ENCODE peak calls at places on chromosome 15, in nine cellular contexts. P, A, H, O, Q, G, R, B and K are unnamed samples.

GRCh38 chr15:70880781-70881180 is 11.5 kb downstream of the THAP10 start:
- DNase-seq in P (no peak), A (peak; percentile 26), H (no peak), O (no peak), Q (no peak), G (peak; percentile 28), R (no peak), B (no peak), K (no peak)

GRCh38 chr15:80403712-80404056 is 498 bp upstream of the ARNT2 start:
- DNase-seq in P (no peak), A (peak; percentile 30), H (no peak), O (peak; percentile 42), Q (no peak), G (no peak), R (no peak), B (no peak), K (no peak)

GRCh38 chr15:72285927-72286516 is 13.7 kb upstream of the PARP6 start:
- DNase-seq in P (peak; percentile 22), A (peak; percentile 12), H (peak; percentile 52), O (peak; percentile 52), Q (peak; percentile 28), G (peak; percentile 59), R (peak; percentile 72), B (no peak), K (no peak)

GRCh38 chr15:69224383-69224782 is 63.9 kb downstream of the GLCE start:
- DNase-seq in P (no peak), A (no peak), H (no peak), O (peak; percentile 82), Q (peak; percentile 94), G (no peak), R (no peak), B (no peak), K (peak; percentile 21)

GRCh38 chr15:39885099-39885777 is 34.8 kb downstream of the GPR176 start:
- DNase-seq in P (no peak), A (no peak), H (no peak), O (no peak), Q (no peak), G (no peak), R (no peak), B (no peak), K (no peak)

GRCh38 chr15:39391230-39391629 is 189.6 kb upstream of the THBS1 start:
- DNase-seq in P (no peak), A (no peak), H (no peak), O (no peak), Q (no peak), G (peak; percentile 41), R (no peak), B (no peak), K (peak; percentile 72)

GRCh38 chr15:80615783-80616391 is 79.2 kb upstream of the ABHD17C start:
- DNase-seq in P (no peak), A (peak; percentile 54), H (peak; percentile 52), O (peak; percentile 55), Q (peak; percentile 87), G (peak; percentile 7), R (no peak), B (peak; percentile 39), K (peak; percentile 51)

GRCh38 chr15:77816983-77817382 is 184.3 kb upstream of the LINGO1 start:
- DNase-seq in P (no peak), A (no peak), H (no peak), O (no peak), Q (no peak), G (no peak), R (no peak), B (no peak), K (no peak)

GRCh38 chr15:77870195-77871065 is 207.1 kb downstream of the TBC1D2B start:
- DNase-seq in P (peak; percentile 59), A (peak; percentile 39), H (peak; percentile 63), O (peak; percentile 84), Q (peak; percentile 50), G (peak; percentile 73), R (peak; percentile 68), B (peak; percentile 27), K (peak; percentile 51)

GRCh38 chr15:28975766-28976179 is 90.0 kb downstream of the APBA2 start:
- DNase-seq in P (peak; percentile 39), A (peak; percentile 43), H (peak; percentile 55), O (peak; percentile 68), Q (peak; percentile 42), G (peak; percentile 80), R (peak; percentile 74), B (no peak), K (peak; percentile 48)

GRCh38 chr15:33132722-33133345 is 61.7 kb downstream of the FMN1 start:
- DNase-seq in P (peak; percentile 59), A (peak; percentile 61), H (peak; percentile 71), O (peak; percentile 73), Q (peak; percentile 31), G (peak; percentile 85), R (peak; percentile 30), B (peak; percentile 41), K (peak; percentile 92)

GRCh38 chr15:94970096-94970495 is 738.7 kb downstream of the MCTP2 start:
- DNase-seq in P (no peak), A (no peak), H (no peak), O (no peak), Q (no peak), G (peak; percentile 40), R (no peak), B (no peak), K (no peak)

GRCh38 chr15:58629625-58630024 is 119.9 kb downstream of the ADAM10 start:
- DNase-seq in P (no peak), A (no peak), H (no peak), O (no peak), Q (no peak), G (no peak), R (no peak), B (no peak), K (no peak)

GRCh38 chr15:65906396-65906795 is 37.1 kb downstream of the RAB11A start:
- DNase-seq in P (no peak), A (no peak), H (no peak), O (peak; percentile 30), Q (no peak), G (peak; percentile 58), R (peak; percentile 32), B (no peak), K (peak; percentile 56)

GRCh38 chr15:57411945-57412768 is 35.9 kb downstream of the CGNL1 start:
- DNase-seq in P (no peak), A (no peak), H (no peak), O (no peak), Q (no peak), G (no peak), R (no peak), B (no peak), K (no peak)

GRCh38 chr15:31325432-31325975 is 1.1 kb upstream of the KLF13 start:
- DNase-seq in P (no peak), A (peak; percentile 24), H (peak; percentile 33), O (peak; percentile 92), Q (no peak), G (peak; percentile 4), R (peak; percentile 28), B (no peak), K (no peak)

GRCh38 chr15:54365001-54365400 is 386.8 kb downstream of the UNC13C start:
- DNase-seq in P (no peak), A (no peak), H (no peak), O (no peak), Q (no peak), G (no peak), R (no peak), B (no peak), K (no peak)

GRCh38 chr15:74269362-74270035 is 33.4 kb downstream of the CCDC33 start:
- DNase-seq in P (no peak), A (no peak), H (no peak), O (no peak), Q (no peak), G (no peak), R (no peak), B (no peak), K (no peak)

GRCh38 chr15:70541511-70541910 is 221.8 kb downstream of the UACA start:
- DNase-seq in P (no peak), A (no peak), H (no peak), O (no peak), Q (no peak), G (no peak), R (no peak), B (no peak), K (no peak)

GRCh38 chr15:72375501-72375845 is 341 bp downstream of the HEXA start:
- DNase-seq in P (no peak), A (no peak), H (peak; percentile 4), O (no peak), Q (no peak), G (no peak), R (peak; percentile 27), B (no peak), K (no peak)

GRCh38 chr15:79089890-79090486 is 592 bp downstream of the RASGRF1 start:
- DNase-seq in P (no peak), A (no peak), H (peak; percentile 11), O (no peak), Q (no peak), G (no peak), R (no peak), B (no peak), K (peak; percentile 28)

GRCh38 chr15:33242165-33242564 is 47.7 kb upstream of the FMN1 start:
- DNase-seq in P (no peak), A (peak; percentile 72), H (no peak), O (peak; percentile 60), Q (peak; percentile 10), G (peak; percentile 94), R (no peak), B (peak; percentile 59), K (peak; percentile 98)

GRCh38 chr15:41018534-41018933 is 65.3 kb downstream of the CHAC1 start:
- DNase-seq in P (no peak), A (peak; percentile 48), H (peak; percentile 40), O (peak; percentile 67), Q (no peak), G (peak; percentile 89), R (no peak), B (peak; percentile 28), K (peak; percentile 37)
- TF ChIP-seq CTCF in P (peak; percentile 15), A (peak; percentile 21), H (peak; percentile 49), O (peak; percentile 53), Q (no peak), G (peak; percentile 84), R (no peak), B (peak; percentile 20), K (peak; percentile 52)

GRCh38 chr15:64855206-64856000 is 13.7 kb downstream of the PLEKHO2 start:
- DNase-seq in P (no peak), A (peak; percentile 33), H (no peak), O (no peak), Q (no peak), G (no peak), R (no peak), B (no peak), K (peak; percentile 20)
- H3K4me1 ChIP-seq in P (peaks cover 7% of the 10 kb centered on the region), A (peaks cover 74% of the 10 kb centered on the region), H (peaks cover 7% of the 10 kb centered on the region), O (peaks cover 25% of the 10 kb centered on the region), Q (peaks cover 17% of the 10 kb centered on the region), G (no peaks in the 10 kb centered on the region), R (peaks cover 9% of the 10 kb centered on the region), B (peaks cover 27% of the 10 kb centered on the region), K (peaks cover 49% of the 10 kb centered on the region)

GRCh38 chr15:60001642-60002527 is 2.2 kb upstream of the FOXB1 start:
- DNase-seq in P (no peak), A (no peak), H (no peak), O (no peak), Q (no peak), G (no peak), R (no peak), B (no peak), K (no peak)
- TF ChIP-seq EZH2 in P (no peak), A (peak; percentile 43), H (peak; percentile 46), O (peak; percentile 90), Q (peak; percentile 0), G (no peak), R (no peak), B (peak; percentile 85), K (peak; percentile 91)

DNA sequence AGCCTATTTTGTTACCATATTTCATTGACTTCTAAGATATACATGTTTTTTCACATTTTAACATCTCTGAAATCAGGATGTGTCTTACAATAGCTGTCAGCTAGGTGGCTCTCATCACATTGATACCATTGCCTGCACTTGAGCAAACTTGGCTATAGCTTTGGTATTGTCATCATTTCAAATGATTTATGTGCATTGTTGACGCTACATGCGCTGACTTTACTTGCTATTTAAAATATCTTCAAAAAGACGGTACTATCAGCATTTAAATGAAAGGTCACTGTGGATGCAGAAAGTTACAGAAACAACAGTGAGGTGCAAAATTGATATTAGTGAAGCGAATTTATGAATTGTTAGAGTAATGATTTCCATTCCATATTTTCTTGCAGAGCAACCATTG is 54.0 kb upstream of the ABHD2 start:
- DNase-seq in P (peak; percentile 29), A (peak; percentile 23), H (peak; percentile 9), O (no peak), Q (peak; percentile 12), G (peak; percentile 60), R (no peak), B (no peak), K (peak; percentile 9)
- TF ChIP-seq CTCF in P (peak; percentile 53), A (peak; percentile 23), H (peak; percentile 44), O (peak; percentile 39), Q (peak; percentile 50), G (peak; percentile 75), R (peak; percentile 46), B (peak; percentile 43), K (peak; percentile 33)